ENCODE peak calls at places on chromosome 3, in seven cellular contexts. N is thoracic aorta, G is pancreas, T is IMR-90, J is fibroblast of lung, F is upper lobe of left lung, P is sigmoid colon. A is an unnamed sample. For H3K9me3, the result is how much of the 10 kb centered on the place peaks cover.

GRCh38 chr3:128447561-128448013 is 19.1 kb downstream of the DNAJB8 start:
- DNase-seq in T (no peak), F (no peak), N (no peak), G (no peak), J (no peak), P (no peak), A (no peak)

GRCh38 chr3:4493931-4494806 is 1.0 kb downstream of the ITPR1 start:
- DNase-seq in F (peak), G (no peak), J (peak), P (peak), N (no peak), T (peak), A (peak)

GRCh38 chr3:62100233-62100989 is 272.9 kb downstream of the FEZF2 start:
- DNase-seq in N (no peak), G (no peak), F (no peak), P (no peak), J (peak), T (no peak), A (peak)

GRCh38 chr3:184448321-184449160 is 68.7 kb downstream of the CHRD start:
- DNase-seq in J (peak), F (peak), N (no peak), P (peak), G (no peak), T (peak), A (peak)

GRCh38 chr3:113275876-113276580 is 64.7 kb downstream of the BOC start:
- DNase-seq in J (peak), T (peak), F (no peak), P (peak), N (no peak), G (no peak), A (peak)

GRCh38 chr3:129325383-129325782 is 46.7 kb downstream of the HMCES start:
- DNase-seq in P (no peak), J (no peak), F (no peak), G (no peak), T (no peak), N (no peak), A (no peak)

GRCh38 chr3:111980716-111981456 is 2.1 kb downstream of the ABHD10 start:
- DNase-seq in T (no peak), P (no peak), J (no peak), N (no peak), G (no peak), F (no peak), A (no peak)

GRCh38 chr3:32819581-32820348 is 2.0 kb downstream of the TRIM71 start:
- DNase-seq in T (no peak), P (no peak), J (no peak), N (no peak), G (peak), F (peak), A (no peak)

GRCh38 chr3:63753567-63753966 is 65.5 kb upstream of the C3orf49 start:
- DNase-seq in N (no peak), P (no peak), J (peak), T (peak), F (no peak), G (no peak), A (peak)

GRCh38 chr3:187286467-187287059 is 5.0 kb downstream of the MASP1 start:
- DNase-seq in P (no peak), G (no peak), J (peak), F (no peak), T (peak), N (no peak), A (peak)

GRCh38 chr3:161310649-161311423 is 60.5 kb downstream of the SPTSSB start:
- DNase-seq in F (no peak), G (no peak), N (no peak), T (no peak), P (no peak), J (no peak), A (no peak)

GRCh38 chr3:29363110-29363509 is 82.2 kb downstream of the RBMS3 start:
- DNase-seq in J (no peak), T (no peak), G (no peak), P (no peak), F (no peak), N (no peak), A (no peak)

GRCh38 chr3:7536921-7537320 is 676.0 kb downstream of the GRM7 start:
- DNase-seq in F (no peak), N (no peak), T (no peak), J (no peak), G (no peak), P (no peak), A (no peak)

DNA sequence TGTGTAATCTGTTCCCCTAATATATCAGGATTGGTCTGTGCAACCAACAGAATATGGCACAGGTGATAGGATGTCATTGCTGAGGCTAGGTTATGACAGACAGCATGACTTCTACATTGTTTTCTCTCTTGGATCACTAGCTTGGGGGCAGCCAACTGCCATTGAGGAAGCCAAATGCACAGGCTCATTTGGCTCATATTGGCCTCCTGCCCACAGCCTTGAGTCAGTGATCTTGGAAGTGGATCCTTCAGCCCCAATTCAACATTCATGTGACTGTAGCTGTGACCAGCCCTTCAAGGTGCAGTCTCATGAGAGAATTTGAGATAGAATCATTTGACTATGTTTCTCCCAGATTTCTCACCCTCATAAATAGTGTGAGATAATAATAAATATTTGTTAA is 675.6 kb downstream of the GRM7 start:
- DNase-seq in J (no peak), P (no peak), N (peak), G (no peak), F (no peak), T (no peak), A (no peak)
- H3K9me3 ChIP-seq in J (under half), P (under half), N (under half), G (under half), F (under half), T (under half), A (under half)

GRCh38 chr3:127288343-127288742 is 497 bp upstream of the PRR20G start:
- DNase-seq in N (no peak), F (no peak), J (no peak), P (no peak), G (no peak), T (no peak), A (no peak)

GRCh38 chr3:127288921-127289645 is 1.2 kb upstream of the PRR20G start:
- DNase-seq in J (no peak), T (no peak), P (no peak), G (no peak), F (no peak), N (no peak), A (no peak)

GRCh38 chr3:127291611-127292010 is 3.8 kb upstream of the PRR20G start:
- DNase-seq in F (no peak), N (no peak), P (no peak), T (no peak), J (no peak), G (no peak), A (no peak)

GRCh38 chr3:127289646-127290575 is 2.1 kb upstream of the PRR20G start:
- DNase-seq in G (no peak), F (no peak), P (no peak), T (peak), N (no peak), J (no peak), A (no peak)

GRCh38 chr3:127291114-127291513 is 3.3 kb upstream of the PRR20G start:
- DNase-seq in N (no peak), T (no peak), F (no peak), G (no peak), J (no peak), P (no peak), A (no peak)
- TF ChIP-seq CTCF in N (no peak), T (no peak), F (no peak), G (no peak), J (no peak), P (no peak), A (no peak)

GRCh38 chr3:7484636-7485035 is 623.7 kb downstream of the GRM7 start:
- DNase-seq in N (no peak), G (no peak), J (no peak), P (no peak), F (no peak), T (no peak), A (peak)
- H3K9me3 ChIP-seq in N (under half), G (under half), J (under half), P (under half), F (under half), T (under half), A (under half)

GRCh38 chr3:125118600-125118999 is 62.8 kb upstream of the HEG1 start:
- DNase-seq in P (no peak), G (no peak), F (no peak), J (no peak), T (no peak), N (no peak), A (no peak)

GRCh38 chr3:125121246-125122010 is 65.6 kb upstream of the HEG1 start:
- DNase-seq in J (no peak), T (no peak), G (no peak), P (no peak), F (no peak), N (no peak), A (no peak)

GRCh38 chr3:125117631-125118191 is 61.9 kb upstream of the HEG1 start:
- DNase-seq in J (no peak), T (no peak), F (no peak), P (no peak), N (no peak), G (no peak), A (no peak)

GRCh38 chr3:125120370-125121122 is 64.7 kb upstream of the HEG1 start:
- DNase-seq in F (no peak), J (no peak), G (no peak), T (no peak), N (no peak), P (no peak), A (no peak)

DNA sequence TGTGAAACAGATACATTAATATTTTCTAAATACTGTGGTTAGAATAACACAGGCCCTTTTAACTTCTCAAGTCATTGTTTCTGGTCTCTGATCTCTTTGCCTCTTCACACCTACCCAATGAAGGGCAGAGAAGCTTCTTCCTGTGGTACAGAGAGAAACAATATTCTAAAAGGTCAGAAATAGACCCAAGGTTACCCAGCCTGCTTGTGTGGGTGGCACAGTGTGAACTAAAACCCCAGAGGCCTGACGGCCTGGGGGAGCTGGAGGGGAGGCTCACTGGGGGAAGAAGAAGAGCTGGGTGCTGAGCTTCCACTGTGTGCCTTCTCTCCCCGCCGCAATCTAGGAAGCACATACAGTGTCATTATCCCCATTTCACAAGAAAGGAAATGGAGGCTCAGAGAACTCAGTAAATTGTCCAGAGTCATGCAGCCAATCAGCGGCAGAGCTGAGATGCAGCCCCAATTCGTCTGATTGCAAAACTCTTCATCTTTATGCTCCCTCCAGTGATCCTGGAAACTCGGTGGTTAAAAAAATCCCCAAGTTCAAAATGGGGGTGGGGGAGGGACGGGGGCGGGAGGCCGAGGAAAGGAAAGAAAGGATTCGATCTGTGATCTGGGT is 64.1 kb upstream of the HEG1 start:
- DNase-seq in G (no peak), J (no peak), T (no peak), F (no peak), N (no peak), P (no peak), A (no peak)
- TF ChIP-seq CTCF in G (no peak), J (no peak), T (no peak), F (no peak), N (no peak), P (no peak), A (no peak)

GRCh38 chr3:155364492-155364891 is 71.0 kb upstream of the STRIT1 start:
- DNase-seq in F (no peak), N (no peak), P (no peak), G (no peak), T (no peak), J (no peak), A (no peak)

GRCh38 chr3:155365178-155365783 is 71.8 kb upstream of the STRIT1 start:
- DNase-seq in G (no peak), P (no peak), J (no peak), T (no peak), F (no peak), N (no peak), A (no peak)

GRCh38 chr3:155363690-155364070 is 70.2 kb upstream of the STRIT1 start:
- DNase-seq in P (no peak), J (no peak), N (no peak), G (no peak), F (no peak), T (no peak), A (no peak)

GRCh38 chr3:155360281-155360680 is 66.8 kb upstream of the STRIT1 start:
- DNase-seq in N (no peak), P (no peak), G (no peak), F (no peak), J (no peak), T (no peak), A (no peak)

GRCh38 chr3:155362808-155363689 is 69.6 kb upstream of the STRIT1 start:
- DNase-seq in F (no peak), N (no peak), P (no peak), J (no peak), T (no peak), G (no peak), A (no peak)
- H3K9me3 ChIP-seq in F (under half), N (under half), P (under half), J (under half), T (under half), G (under half), A (under half)

GRCh38 chr3:125151916-125152315 is 60.6 kb downstream of the SLC12A8 start:
- DNase-seq in P (no peak), N (no peak), G (no peak), J (peak), F (no peak), T (peak), A (no peak)

GRCh38 chr3:125151437-125151806 is 61.1 kb downstream of the SLC12A8 start:
- DNase-seq in G (no peak), P (no peak), F (no peak), J (no peak), N (no peak), T (no peak), A (no peak)

GRCh38 chr3:125149462-125149861 is 63.1 kb downstream of the SLC12A8 start:
- DNase-seq in J (no peak), T (no peak), G (no peak), N (no peak), P (no peak), F (no peak), A (no peak)

GRCh38 chr3:125148836-125149235 is 63.7 kb downstream of the SLC12A8 start:
- DNase-seq in J (peak), G (no peak), N (peak), F (peak), P (peak), T (peak), A (no peak)

GRCh38 chr3:125150525-125151436 is 61.8 kb downstream of the SLC12A8 start:
- DNase-seq in J (peak), F (peak), T (peak), G (no peak), P (no peak), N (no peak), A (peak)
- TF ChIP-seq CTCF in J (peak), F (peak), T (peak), G (peak), P (peak), N (peak), A (peak)

GRCh38 chr3:53691885-53692284 is 154.3 kb downstream of the CHDH start:
- DNase-seq in N (no peak), P (no peak), F (no peak), T (no peak), J (no peak), G (no peak), A (no peak)
- H3K9me3 ChIP-seq in N (under half), P (under half), F (under half), T (under half), J (under half), G (under half), A (under half)

DNA sequence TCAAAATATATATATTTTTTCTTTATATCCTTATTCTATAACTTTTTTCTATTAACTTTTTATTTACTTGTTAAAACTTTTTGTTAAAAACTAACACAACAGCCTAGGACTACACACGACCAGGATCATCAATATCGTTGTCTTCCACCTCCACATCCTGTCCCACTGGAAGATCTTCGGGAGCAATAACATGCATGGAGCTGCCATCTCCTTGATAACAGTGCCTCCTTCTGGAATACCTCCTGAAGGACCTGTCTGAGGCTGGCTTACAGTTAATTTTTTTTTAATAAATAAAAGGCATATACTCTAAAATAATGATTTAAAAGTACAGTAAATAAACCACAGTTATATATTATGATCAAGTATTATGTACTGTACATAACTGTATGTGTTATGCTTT is 58.9 kb downstream of the SFMBT1 start:
- DNase-seq in F (no peak), P (no peak), N (no peak), J (peak), T (peak), G (no peak), A (peak)
- TF ChIP-seq CTCF in F (no peak), P (no peak), N (no peak), J (peak), T (peak), G (no peak), A (peak)

DNA sequence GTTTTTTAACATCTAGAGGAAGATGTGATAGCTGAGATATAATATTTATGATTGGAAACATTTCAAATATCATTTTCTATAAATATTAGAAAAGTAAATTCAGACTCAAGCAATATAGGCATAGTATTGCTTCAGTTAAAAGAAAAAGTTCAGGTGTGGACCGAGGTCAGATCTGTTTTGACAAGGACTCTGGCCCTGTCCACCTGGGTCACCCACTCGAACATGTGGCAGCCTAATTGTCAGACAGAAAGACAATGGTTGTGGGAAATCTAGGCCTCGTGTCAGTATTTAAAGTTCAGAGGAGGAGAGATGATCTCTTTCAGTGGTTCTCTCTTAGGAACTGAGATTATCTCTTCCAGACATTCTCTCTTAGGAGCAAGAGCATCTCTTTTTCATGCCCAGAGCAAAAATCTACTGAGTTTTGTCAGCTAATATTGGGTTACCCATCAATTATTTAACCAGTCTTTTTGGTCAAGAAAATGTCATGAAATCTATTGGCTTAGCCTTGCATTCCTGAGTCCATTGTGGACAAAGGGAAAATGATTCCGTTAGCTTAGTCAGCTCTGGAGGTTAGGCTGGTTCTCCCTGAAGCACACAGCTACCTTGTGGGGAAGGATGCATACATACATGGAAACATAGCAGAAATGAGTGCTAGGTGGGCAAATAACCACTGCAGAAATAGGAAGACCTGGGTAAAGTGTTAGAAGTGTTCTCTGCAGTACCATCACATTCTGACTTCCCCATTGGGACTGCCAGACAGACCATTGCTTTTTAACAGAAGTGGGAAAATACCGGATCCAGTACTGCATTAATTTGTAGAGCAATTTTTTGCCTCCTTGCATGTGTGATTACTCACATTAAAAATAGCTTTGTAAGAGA is 343.3 kb downstream of the GRM7 start:
- DNase-seq in J (no peak), N (no peak), F (no peak), P (no peak), G (no peak), T (no peak), A (no peak)
- H3K9me3 ChIP-seq in J (under half), N (under half), F (under half), P (under half), G (under half), T (under half), A (under half)

GRCh38 chr3:120147072-120147871 is 53.0 kb upstream of the GSK3B start:
- DNase-seq in T (no peak), N (no peak), J (no peak), F (peak), P (no peak), G (no peak), A (no peak)
- TF ChIP-seq CTCF in T (no peak), N (no peak), J (no peak), F (no peak), P (no peak), G (peak), A (no peak)

A was measured in cardiac muscle cell.